ENCODE peak calls at places on chromosomes 3 and 15, in seven cellular contexts. D, X, V, H, R, O and A are unnamed samples.
A peak's percentile ranks its signal among the peaks of the same experiment; 100 is the strongest.

GRCh38 chr15:24956131-24956838 is 1.5 kb downstream of the SNRPN start:
- DNase-seq in X (peak; percentile 68), D (peak; percentile 67), H (peak; percentile 76), O (no peak), V (peak; percentile 76), R (peak; percentile 83), A (peak; percentile 81)

GRCh38 chr3:182527745-182528144 is 265.6 kb upstream of the ATP11B start:
- DNase-seq in V (no peak), H (no peak), O (no peak), D (no peak), R (no peak), X (no peak), A (no peak)

GRCh38 chr15:57352535-57353316 is 23.6 kb upstream of the CGNL1 start:
- DNase-seq in X (no peak), D (no peak), H (no peak), O (no peak), V (no peak), R (no peak), A (no peak)

GRCh38 chr3:139772539-139773500 is 95.0 kb upstream of the NMNAT3 start:
- DNase-seq in O (no peak), H (peak; percentile 93), D (no peak), V (peak; percentile 52), R (peak; percentile 54), X (no peak), A (peak; percentile 64)

GRCh38 chr3:23949784-23950183 is 4.7 kb downstream of the NR1D2 start:
- DNase-seq in X (peak; percentile 24), R (no peak), O (no peak), D (no peak), V (no peak), H (peak; percentile 27), A (no peak)

GRCh38 chr3:43319364-43319763 is 33.0 kb downstream of the SNRK start:
- DNase-seq in R (no peak), V (no peak), H (no peak), O (no peak), D (no peak), X (no peak), A (no peak)

GRCh38 chr3:195441971-195442572 is 748 bp downstream of the ACAP2 start:
- DNase-seq in O (no peak), H (peak; percentile 24), R (peak; percentile 42), X (peak; percentile 47), D (peak; percentile 41), V (peak; percentile 39), A (peak; percentile 41)

GRCh38 chr3:39471652-39472051 is 4.2 kb downstream of the MOBP start:
- DNase-seq in O (no peak), X (no peak), H (no peak), D (no peak), V (no peak), R (no peak), A (no peak)

GRCh38 chr3:183688869-183689268 is 8.7 kb upstream of the YEATS2 start:
- DNase-seq in V (peak; percentile 46), R (peak; percentile 20), D (no peak), H (no peak), X (no peak), O (no peak), A (peak; percentile 28)

GRCh38 chr3:116112686-116113085 is 332.6 kb downstream of the LSAMP start:
- DNase-seq in D (no peak), R (peak; percentile 13), V (peak; percentile 2), O (no peak), X (no peak), H (peak; percentile 8), A (peak; percentile 30)

GRCh38 chr3:182500294-182500693 is 293.0 kb upstream of the ATP11B start:
- DNase-seq in O (no peak), V (no peak), X (no peak), H (no peak), R (no peak), D (no peak), A (no peak)

GRCh38 chr3:36893137-36893557 is 51.7 kb downstream of the TRANK1 start:
- DNase-seq in V (peak; percentile 67), H (peak; percentile 84), O (peak; percentile 5), R (peak; percentile 91), X (peak; percentile 45), D (no peak), A (peak; percentile 88)

GRCh38 chr3:41836360-41837134 is 125.4 kb downstream of the ULK4 start:
- DNase-seq in H (no peak), X (peak; percentile 12), D (no peak), V (peak; percentile 27), R (no peak), O (no peak), A (no peak)

GRCh38 chr15:91929509-91929908 is 76.0 kb downstream of the SLCO3A1 start:
- DNase-seq in V (no peak), R (peak; percentile 40), D (no peak), H (no peak), X (no peak), O (no peak), A (peak; percentile 59)

GRCh38 chr15:63551400-63551799 is 45.8 kb upstream of the FBXL22 start:
- DNase-seq in O (no peak), V (peak; percentile 64), R (peak; percentile 82), X (no peak), D (no peak), H (peak; percentile 37), A (peak; percentile 82)

GRCh38 chr3:152282813-152283212 is 14.1 kb downstream of the MBNL1 start:
- DNase-seq in H (no peak), O (no peak), X (no peak), V (no peak), R (no peak), D (no peak), A (no peak)

GRCh38 chr15:20644896-20645295 is 103.3 kb upstream of the GOLGA6L6 start:
- DNase-seq in H (no peak), D (no peak), V (no peak), X (no peak), R (no peak), O (no peak), A (no peak)

GRCh38 chr3:150299221-150299620 is 108.9 kb upstream of the TSC22D2 start:
- DNase-seq in O (no peak), H (peak; percentile 59), R (no peak), D (peak; percentile 7), X (no peak), V (no peak), A (peak; percentile 37)

GRCh38 chr3:40497288-40497687 is 8.6 kb upstream of the ZNF620 start:
- DNase-seq in V (no peak), O (no peak), X (no peak), H (no peak), R (no peak), D (no peak), A (peak; percentile 11)

GRCh38 chr3:106215047-106215446 is 346.2 kb upstream of the CBLB start:
- DNase-seq in R (no peak), V (no peak), D (no peak), O (no peak), X (no peak), H (peak; percentile 74), A (no peak)

GRCh38 chr3:25576836-25577454 is 87.8 kb downstream of the TOP2B start:
- DNase-seq in H (no peak), O (no peak), V (no peak), D (no peak), X (no peak), R (no peak), A (no peak)

GRCh38 chr15:64985382-64986033 is 4.2 kb downstream of the SPG21 start:
- DNase-seq in D (no peak), O (no peak), X (no peak), V (peak; percentile 18), H (no peak), R (peak; percentile 64), A (peak; percentile 53)

GRCh38 chr15:100880139-100880896 is 687 bp downstream of the ALDH1A3 start:
- DNase-seq in H (peak; percentile 35), R (peak; percentile 45), D (peak; percentile 30), V (peak; percentile 46), X (no peak), O (no peak), A (no peak)

GRCh38 chr3:9825461-9826040 is 15.5 kb downstream of the TTLL3 start:
- DNase-seq in R (no peak), D (no peak), O (no peak), H (no peak), X (no peak), V (no peak), A (no peak)

GRCh38 chr3:9818666-9819335 is 8.7 kb downstream of the TTLL3 start:
- DNase-seq in R (no peak), V (no peak), H (no peak), O (no peak), X (no peak), D (no peak), A (no peak)

GRCh38 chr3:9820543-9820942 is 10.5 kb downstream of the TTLL3 start:
- DNase-seq in V (no peak), H (no peak), O (no peak), R (no peak), D (no peak), X (no peak), A (no peak)

GRCh38 chr3:9817437-9817836 is 7.4 kb downstream of the TTLL3 start:
- DNase-seq in O (no peak), R (no peak), H (no peak), X (no peak), D (no peak), V (no peak), A (no peak)

GRCh38 chr3:9820944-9821343 is 10.9 kb downstream of the TTLL3 start:
- DNase-seq in V (peak; percentile 39), O (no peak), H (no peak), D (no peak), X (no peak), R (peak; percentile 46), A (peak; percentile 40)
- TF ChIP-seq CTCF in V (peak; percentile 50), O (no peak), H (peak; percentile 51), D (no peak), X (no peak), R (peak; percentile 48), A (peak; percentile 52)

DNA sequence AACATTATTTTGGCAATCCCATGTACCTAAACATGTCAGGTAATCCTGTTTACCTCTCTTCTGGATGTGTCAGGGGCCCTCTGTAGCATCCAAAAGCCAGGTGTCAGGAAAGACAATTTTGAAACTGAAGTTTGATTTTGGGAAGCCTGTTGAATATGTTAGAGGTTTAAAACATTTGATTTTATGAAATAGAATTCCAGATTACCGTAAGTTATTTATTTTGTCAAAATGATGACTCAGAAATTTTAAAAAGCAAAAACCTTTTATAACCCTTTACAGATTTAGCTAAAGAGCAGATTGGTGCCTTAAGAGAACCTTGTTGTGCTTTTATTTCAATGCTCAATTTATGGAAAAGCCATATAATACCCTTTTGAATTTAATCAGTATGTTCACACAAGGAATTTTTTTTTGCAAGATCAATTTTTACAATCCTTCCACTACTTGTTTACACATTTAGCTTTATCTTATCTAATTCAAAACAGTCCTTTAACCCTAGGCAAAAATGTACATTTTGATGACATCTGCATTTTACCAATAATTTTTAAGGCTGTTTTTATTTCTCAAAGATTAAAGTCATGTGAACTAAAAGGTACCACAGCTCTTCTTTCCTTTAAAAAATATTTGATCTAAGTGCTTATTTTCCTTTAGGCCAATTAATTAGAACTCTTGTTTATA is 10.0 kb downstream of the KIF15 start:
- DNase-seq in H (no peak), D (no peak), O (no peak), X (no peak), R (no peak), V (no peak), A (no peak)
- TF ChIP-seq CTCF in H (no peak), D (no peak), O (no peak), X (no peak), R (no peak), V (no peak), A (no peak)

GRCh38 chr3:52054689-52055511 is 1.5 kb downstream of the DUSP7 start:
- DNase-seq in D (peak; percentile 26), R (no peak), X (no peak), H (no peak), V (peak; percentile 35), O (no peak), A (no peak)
- TF ChIP-seq CTCF in D (no peak), R (peak; percentile 27), X (peak; percentile 35), H (peak; percentile 47), V (peak; percentile 27), O (no peak), A (peak; percentile 42)

GRCh38 chr3:31531465-31531991 is 1.2 kb upstream of the STT3B start:
- DNase-seq in D (no peak), X (no peak), V (peak; percentile 16), R (no peak), H (no peak), O (no peak), A (peak; percentile 44)
- TF ChIP-seq CTCF in D (no peak), X (peak; percentile 2), V (no peak), R (peak; percentile 31), H (peak; percentile 34), O (peak; percentile 15), A (peak; percentile 36)